ENCODE peak calls at places on chromosomes 13 and 19, in four cellular contexts. A, B, N and Q are unnamed samples.

GRCh38 chr13:110314516-110315245 is 7.6 kb downstream of the COL4A2 start:
- DNase-seq in N (no peak), B (no peak), A (no peak), Q (no peak)

GRCh38 chr13:77697208-77698103 is at the start of gene SLAIN1:
- DNase-seq in N (peak; percentile 54), A (peak; percentile 35), B (peak; percentile 15), Q (peak; percentile 59)

GRCh38 chr19:31610036-31610435 is 260.8 kb upstream of the TSHZ3 start:
- DNase-seq in N (no peak), A (no peak), B (no peak), Q (no peak)

GRCh38 chr19:40689339-40690049 is 957 bp downstream of the NUMBL start:
- DNase-seq in B (no peak), A (no peak), N (peak; percentile 68), Q (peak; percentile 58)

GRCh38 chr13:71663431-71663830 is 203.6 kb downstream of the DACH1 start:
- DNase-seq in B (no peak), N (no peak), A (no peak), Q (no peak)

GRCh38 chr19:16141043-16141442 is 2.4 kb upstream of the HSH2D start:
- DNase-seq in A (no peak), B (no peak), N (peak; percentile 56), Q (no peak)

GRCh38 chr13:113176822-113177221 is 18.4 kb downstream of the PROZ start:
- DNase-seq in A (no peak), B (no peak), N (no peak), Q (no peak)

GRCh38 chr13:60837806-60838205 is 440.8 kb downstream of the TDRD3 start:
- DNase-seq in B (no peak), N (no peak), A (no peak), Q (no peak)

GRCh38 chr19:16327911-16328823 is 3.5 kb downstream of the KLF2 start:
- DNase-seq in N (peak; percentile 17), A (no peak), B (no peak), Q (no peak)

GRCh38 chr13:112877496-112877895 is 91.5 kb upstream of the MCF2L start:
- DNase-seq in B (no peak), N (no peak), A (no peak), Q (no peak)

GRCh38 chr19:9032136-9032626 is 22.0 kb upstream of the MUC16 start:
- DNase-seq in A (no peak), B (no peak), N (no peak), Q (no peak)

GRCh38 chr13:59374720-59375119 is 789.0 kb downstream of the DIAPH3 start:
- DNase-seq in N (no peak), A (no peak), B (no peak), Q (no peak)

GRCh38 chr13:83538636-83539035 is 343.6 kb downstream of the SLITRK1 start:
- DNase-seq in A (no peak), B (no peak), N (no peak), Q (no peak)

GRCh38 chr13:98258226-98258625 is 81.2 kb upstream of the RNF113B start:
- DNase-seq in N (no peak), B (no peak), A (no peak), Q (no peak)

GRCh38 chr13:93227906-93228801 is 1.5 kb downstream of the GPC6 start:
- DNase-seq in A (no peak), B (peak; percentile 80), N (peak; percentile 82), Q (no peak)

GRCh38 chr19:43625918-43626579 is 6.6 kb upstream of the ZNF428 start:
- DNase-seq in A (peak; percentile 42), B (no peak), N (peak; percentile 78), Q (peak; percentile 79)

GRCh38 chr13:90448466-90449037 is 898.9 kb upstream of the MIR17HG start:
- DNase-seq in B (no peak), N (no peak), A (no peak), Q (no peak)

GRCh38 chr13:31122544-31123260 is 39.0 kb downstream of the HSPH1 start:
- DNase-seq in N (no peak), B (no peak), A (no peak), Q (no peak)

GRCh38 chr19:38434549-38435051 is 1.1 kb downstream of the RYR1 start:
- DNase-seq in A (no peak), N (peak; percentile 81), B (no peak), Q (peak; percentile 89)

DNA sequence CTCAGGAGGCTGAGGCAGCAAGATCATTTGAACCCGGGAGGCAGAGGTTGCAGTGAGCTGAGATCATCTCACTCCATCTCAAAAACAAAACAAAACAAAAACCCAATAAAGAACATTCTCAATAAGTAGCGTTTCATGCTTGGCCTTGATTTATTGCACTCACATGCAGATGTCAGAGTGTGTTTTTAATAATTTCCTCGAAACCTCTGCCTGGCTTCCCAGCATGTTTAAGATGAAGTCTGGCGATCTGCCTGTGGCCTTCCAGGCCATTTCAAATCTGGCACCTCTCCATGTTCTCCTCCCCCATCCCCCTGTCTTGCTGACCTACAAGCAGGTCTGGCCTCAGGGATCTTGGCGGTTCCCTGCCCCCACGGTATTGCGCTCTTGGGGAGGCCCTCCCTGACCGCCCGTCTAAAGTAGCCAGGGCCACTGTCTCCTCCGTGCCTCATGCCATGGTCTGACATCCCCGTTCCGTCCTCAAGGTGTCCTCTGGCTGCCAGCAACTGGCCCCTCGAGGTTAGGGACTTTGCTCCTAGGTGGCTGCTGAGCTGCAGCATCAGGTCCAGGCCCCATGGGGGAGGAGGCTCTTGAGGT is 1.6 kb downstream of the WDR88 start:
- DNase-seq in N (peak; percentile 44), B (peak; percentile 43), A (no peak), Q (peak; percentile 53)
- TF ChIP-seq HDAC2 in N (no peak), B (no peak), A (no peak), Q (no peak)

DNA sequence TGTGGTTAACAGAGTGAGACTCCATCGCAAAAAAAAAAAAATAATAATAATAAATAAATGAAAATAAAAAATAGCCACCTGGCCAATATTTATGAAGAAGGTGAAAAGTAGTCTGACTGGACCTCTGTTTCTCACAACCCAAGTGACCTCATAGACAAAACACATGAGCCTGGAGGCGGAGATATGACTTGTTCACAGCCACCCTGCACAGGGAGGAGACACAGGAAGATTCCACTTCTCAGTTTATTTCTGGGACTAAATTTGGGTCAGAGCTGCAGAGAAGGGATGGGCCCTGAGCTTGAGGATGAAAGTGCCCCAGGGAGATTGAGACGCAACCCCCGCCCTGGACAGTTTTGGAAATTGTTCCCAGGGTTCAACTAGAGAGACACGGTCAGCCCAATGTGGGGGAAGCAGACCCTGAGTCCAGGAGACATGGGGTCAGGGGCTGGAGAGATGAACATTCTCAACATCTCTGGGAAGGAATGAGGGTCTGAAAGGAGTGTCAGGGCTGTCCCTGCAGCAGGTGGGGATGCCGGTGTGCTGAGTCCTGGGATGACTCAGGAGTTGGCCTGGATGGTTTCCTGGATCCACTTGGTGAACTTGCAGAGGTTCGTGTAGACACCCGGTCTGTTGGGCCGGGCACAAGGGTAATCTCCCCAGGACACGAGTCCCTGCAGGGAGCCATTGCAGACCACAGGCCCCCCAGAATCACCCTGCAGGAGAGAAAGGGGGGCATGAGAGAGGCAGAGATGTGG is 9.6 kb downstream of the KLK5 start:
- DNase-seq in B (no peak), A (no peak), N (no peak), Q (no peak)
- TF ChIP-seq HDAC2 in B (no peak), A (no peak), N (no peak), Q (no peak)

DNA sequence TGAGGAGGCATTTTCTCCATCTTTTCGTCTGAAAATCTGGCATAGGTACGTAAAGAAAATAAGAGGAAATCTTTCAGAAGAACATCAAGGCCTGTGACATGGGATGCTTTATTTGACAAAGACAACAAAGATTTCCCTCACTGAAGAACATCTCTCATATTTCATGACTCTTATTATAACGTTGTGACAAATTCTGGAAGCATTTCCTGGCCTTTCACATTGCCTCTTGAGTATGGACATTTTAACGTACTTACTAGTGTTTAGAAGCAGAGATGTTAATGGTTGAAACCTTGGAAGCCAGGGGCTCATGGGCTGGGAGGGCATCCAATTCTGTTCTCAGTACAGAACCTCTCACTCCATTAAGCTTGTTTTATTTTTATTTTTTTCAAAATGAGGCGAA is 210.8 kb downstream of the DCT start:
- DNase-seq in B (no peak), N (no peak), A (no peak), Q (no peak)
- TF ChIP-seq HDAC2 in B (no peak), N (no peak), A (no peak), Q (no peak)

DNA sequence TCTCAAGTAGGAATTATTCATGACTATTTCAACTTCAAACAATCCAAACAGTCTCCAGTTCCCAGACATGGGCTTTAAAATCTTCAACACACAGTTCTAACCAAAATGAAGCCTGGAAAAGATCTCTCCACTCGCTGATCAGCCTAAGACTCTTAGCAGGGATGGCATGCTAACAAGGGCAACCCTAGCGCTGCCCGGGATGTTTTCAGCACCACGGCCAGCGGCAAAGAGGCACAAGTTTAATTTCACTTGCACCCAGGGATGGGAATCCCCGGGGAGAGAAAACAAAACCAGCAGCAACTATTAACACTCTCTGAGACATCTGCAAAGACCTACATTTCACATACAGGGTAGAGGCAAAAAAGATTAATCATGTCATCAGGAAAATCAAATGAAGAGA is 43.0 kb downstream of the CACNA1A start:
- DNase-seq in N (peak; percentile 28), B (no peak), A (no peak), Q (peak; percentile 84)
- TF ChIP-seq HDAC2 in N (no peak), B (no peak), A (no peak), Q (no peak)

GRCh38 chr13:75079226-75079625 is 402.7 kb downstream of the TBC1D4 start:
- DNase-seq in A (no peak), N (no peak), B (no peak), Q (no peak)
- TF ChIP-seq HDAC2 in A (no peak), N (no peak), B (no peak), Q (no peak)

GRCh38 chr19:2331601-2332246 is 3.2 kb downstream of the SPPL2B start:
- DNase-seq in A (no peak), N (no peak), B (no peak), Q (no peak)
- TF ChIP-seq HDAC2 in A (no peak), N (no peak), B (no peak), Q (no peak)

GRCh38 chr19:1944088-1944915 is 3.3 kb downstream of the CSNK1G2 start:
- DNase-seq in B (no peak), A (no peak), N (no peak), Q (no peak)

GRCh38 chr19:1942078-1942933 is 1.3 kb downstream of the CSNK1G2 start:
- DNase-seq in A (peak; percentile 70), N (peak; percentile 86), B (peak; percentile 73), Q (no peak)

GRCh38 chr19:1943661-1944087 is 2.7 kb downstream of the CSNK1G2 start:
- DNase-seq in B (no peak), A (no peak), N (no peak), Q (no peak)

GRCh38 chr19:1941146-1942077 is at the start of gene CSNK1G2:
- DNase-seq in N (no peak), B (no peak), A (no peak), Q (no peak)

GRCh38 chr19:1942934-1943555 is 2.1 kb downstream of the CSNK1G2 start:
- DNase-seq in N (peak; percentile 22), A (no peak), B (no peak), Q (no peak)
- TF ChIP-seq HDAC2 in N (no peak), A (no peak), B (no peak), Q (no peak)

GRCh38 chr19:17806945-17807344 is 12.0 kb downstream of the B3GNT3 start:
- DNase-seq in B (no peak), N (no peak), A (no peak), Q (no peak)
- TF ChIP-seq HDAC2 in B (no peak), N (no peak), A (no peak), Q (no peak)

GRCh38 chr13:102261809-102262208 is 140.0 kb downstream of the FGF14 start:
- DNase-seq in B (no peak), A (no peak), N (no peak), Q (no peak)
- TF ChIP-seq HDAC2 in B (no peak), A (no peak), N (no peak), Q (no peak)

GRCh38 chr13:94233401-94233800 is 246.1 kb downstream of the DCT start:
- DNase-seq in N (no peak), A (peak; percentile 14), B (no peak), Q (no peak)
- TF ChIP-seq HDAC2 in N (no peak), A (no peak), B (no peak), Q (no peak)